ENCODE peak calls at places on chromosomes 13 and 19, in four cellular contexts. O is mammary epithelial cell, X is IMR-90, W is mesendoderm. C is an unnamed sample.

GRCh38 chr19:3397266-3398022 is 31.1 kb downstream of the NFIC start:
- DNase-seq in O (peak), X (no peak), W (no peak), C (peak)

GRCh38 chr19:4327252-4327876 is 11.3 kb downstream of the STAP2 start:
- DNase-seq in O (no peak), X (peak), W (peak), C (peak)

GRCh38 chr19:46546194-46546896 is 50.7 kb upstream of the PNMA8B start:
- DNase-seq in O (peak), X (peak), W (peak), C (peak)

GRCh38 chr19:41447732-41448332 is 4.9 kb downstream of the ERICH4 start:
- DNase-seq in O (no peak), X (no peak), W (no peak), C (no peak)

GRCh38 chr19:34881982-34882381 is 44.7 kb upstream of the ZNF30 start:
- DNase-seq in O (peak), X (peak), W (no peak), C (no peak)

GRCh38 chr13:51303063-51303552 is 36.4 kb upstream of the SERPINE3 start:
- DNase-seq in O (no peak), X (no peak), W (no peak), C (no peak)

GRCh38 chr13:113564331-113565023 is 20.1 kb upstream of the TFDP1 start:
- DNase-seq in O (no peak), X (no peak), W (no peak), C (no peak)

GRCh38 chr13:27775943-27776342 is 16.3 kb upstream of the GSX1 start:
- DNase-seq in O (peak), X (no peak), W (no peak), C (no peak)

GRCh38 chr13:99935772-99936171 is 35.8 kb downstream of the ZIC5 start:
- DNase-seq in O (no peak), X (no peak), W (peak), C (no peak)

GRCh38 chr13:40077396-40078027 is 422.1 kb downstream of the COG6 start:
- DNase-seq in O (peak), X (no peak), W (no peak), C (no peak)

GRCh38 chr13:35818577-35819165 is 312.5 kb downstream of the DCLK1 start:
- DNase-seq in O (peak), X (peak), W (peak), C (peak)

GRCh38 chr13:104764600-104764999 is 1698.4 kb upstream of the SLC10A2 start:
- DNase-seq in O (no peak), X (no peak), W (no peak), C (no peak)

GRCh38 chr13:27621366-27622101 is at the start of gene POLR1D:
- DNase-seq in O (peak), X (peak), W (peak), C (peak)

GRCh38 chr19:51294211-51294976 is 17.1 kb upstream of the IGLON5 start:
- DNase-seq in O (no peak), X (no peak), W (peak), C (no peak)
- H3K4me2 ChIP-seq in O (no peak), X (no peak), W (no peak), C (no peak)

DNA sequence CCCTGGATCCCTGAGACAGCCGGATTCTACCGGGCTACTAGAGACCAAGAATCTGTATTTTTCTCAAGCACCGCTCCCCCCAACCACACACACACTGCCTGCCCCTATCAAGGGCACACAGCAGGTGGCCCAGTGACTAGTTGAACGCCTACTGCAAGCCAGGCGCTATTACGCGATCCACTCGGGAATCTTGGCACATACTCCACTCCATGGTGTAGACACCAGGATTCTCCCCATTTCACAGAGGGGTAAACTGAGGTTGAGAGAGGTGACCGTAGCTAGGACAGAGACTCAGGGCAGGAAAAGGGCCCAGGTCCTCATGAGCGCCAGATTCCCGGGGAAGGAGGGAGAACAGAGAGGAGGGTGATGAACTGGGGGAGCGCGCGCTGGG is 481 bp upstream of the SHFL start:
- DNase-seq in O (no peak), X (no peak), W (no peak), C (no peak)
- H3K9ac ChIP-seq in O (no peak), X (peak), W (peak), C (peak)

DNA sequence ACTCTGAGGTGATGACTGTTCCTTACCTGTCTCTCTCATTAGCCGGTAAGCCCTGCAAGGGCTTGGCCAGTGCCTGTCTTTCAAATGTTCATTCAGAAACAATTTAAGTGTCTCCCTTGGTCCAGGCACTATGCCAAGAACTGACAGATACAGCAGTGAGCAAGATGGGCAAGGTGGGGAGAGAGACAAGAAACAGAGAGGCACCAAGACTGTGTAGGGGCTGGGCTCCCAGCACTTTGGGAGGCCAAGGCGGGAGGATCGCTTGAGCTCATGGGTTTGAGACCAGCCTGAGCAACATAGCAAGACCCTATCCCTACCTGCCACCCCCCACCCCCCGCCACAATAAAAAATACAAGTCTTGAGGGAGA is 1.3 kb upstream of the CCNE1 start:
- DNase-seq in O (peak), X (peak), W (no peak), C (peak)
- H3K4me2 ChIP-seq in O (no peak), X (no peak), W (no peak), C (no peak)

DNA sequence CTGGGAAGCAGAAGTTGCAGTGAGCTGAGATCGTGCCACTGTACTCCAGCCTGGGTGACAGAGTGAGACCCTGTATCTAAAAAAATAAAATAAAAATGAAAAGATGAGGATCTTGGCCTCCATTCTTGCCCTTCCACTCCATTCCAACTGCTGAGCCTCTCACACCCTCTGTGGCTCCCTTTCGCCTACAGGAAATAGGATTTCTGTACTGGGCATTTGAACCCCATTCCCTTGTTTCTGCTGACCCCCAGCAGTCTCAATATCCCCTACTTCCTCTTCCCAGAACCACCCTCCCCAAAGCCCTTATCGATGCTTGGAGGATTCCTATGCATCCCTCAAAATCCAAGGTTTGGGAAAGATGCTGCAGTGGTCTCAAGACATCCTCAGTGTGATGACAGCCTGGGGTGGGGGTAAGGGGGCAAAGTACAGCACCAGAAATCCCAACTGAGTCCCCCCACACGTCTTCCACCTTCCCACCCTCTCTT is 12.5 kb upstream of the GDF15 start:
- DNase-seq in O (no peak), X (no peak), W (no peak), C (no peak)
- H3K9ac ChIP-seq in O (peak), X (peak), W (peak), C (peak)

GRCh38 chr13:107806726-107807125 is 408.6 kb downstream of the LIG4 start:
- DNase-seq in O (no peak), X (no peak), W (no peak), C (no peak)

GRCh38 chr13:107809125-107809524 is 406.2 kb downstream of the LIG4 start:
- DNase-seq in O (no peak), X (peak), W (no peak), C (peak)

GRCh38 chr13:107811233-107811632 is 404.1 kb downstream of the LIG4 start:
- DNase-seq in O (no peak), X (no peak), W (no peak), C (no peak)

GRCh38 chr13:107807306-107808073 is 407.8 kb downstream of the LIG4 start:
- DNase-seq in O (no peak), X (no peak), W (no peak), C (no peak)

GRCh38 chr13:107808388-107808787 is 406.9 kb downstream of the LIG4 start:
- DNase-seq in O (no peak), X (peak), W (no peak), C (peak)
- H3K4me2 ChIP-seq in O (no peak), X (peak), W (no peak), C (no peak)

DNA sequence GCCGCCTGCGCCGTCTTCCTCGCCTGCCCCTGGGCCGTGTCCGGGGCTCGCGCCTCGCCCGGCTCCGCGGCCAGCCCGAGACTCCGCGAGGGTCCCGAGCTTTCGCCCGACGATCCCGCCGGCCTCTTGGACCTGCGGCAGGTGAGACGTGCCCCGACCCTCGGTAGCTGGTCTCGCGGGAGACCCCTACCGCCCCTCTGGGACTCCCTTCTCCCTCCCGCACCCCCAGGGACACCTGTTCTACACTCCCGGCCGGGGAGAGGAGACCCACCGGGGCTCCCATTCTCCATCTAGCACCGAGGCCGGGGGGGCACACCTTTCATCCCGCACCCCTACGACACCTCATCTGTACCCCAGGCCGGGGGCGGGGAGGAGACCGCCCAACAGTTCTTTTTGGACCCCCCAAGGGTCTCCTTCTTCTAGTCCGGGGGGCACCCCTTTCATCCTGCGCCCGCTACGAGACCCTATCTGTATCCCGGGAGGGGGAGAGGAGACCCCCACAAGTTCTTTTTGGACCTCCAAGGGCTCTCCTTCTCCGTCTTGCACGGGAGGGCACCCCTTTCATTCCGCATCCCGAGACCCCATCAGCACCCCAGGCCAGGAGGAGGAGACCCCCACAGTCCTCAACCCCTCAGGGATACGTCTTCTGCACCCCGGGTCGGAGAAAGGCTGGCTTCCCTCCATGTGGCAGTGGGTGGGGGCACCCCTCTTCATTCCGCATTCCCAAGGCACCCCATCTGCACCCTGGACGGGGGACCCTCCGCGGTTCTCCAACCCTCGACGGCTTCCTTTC is 533 bp downstream of the TNFSF9 start:
- DNase-seq in O (no peak), X (no peak), W (no peak), C (no peak)
- H3K9ac ChIP-seq in O (peak), X (no peak), W (peak), C (peak)

DNA sequence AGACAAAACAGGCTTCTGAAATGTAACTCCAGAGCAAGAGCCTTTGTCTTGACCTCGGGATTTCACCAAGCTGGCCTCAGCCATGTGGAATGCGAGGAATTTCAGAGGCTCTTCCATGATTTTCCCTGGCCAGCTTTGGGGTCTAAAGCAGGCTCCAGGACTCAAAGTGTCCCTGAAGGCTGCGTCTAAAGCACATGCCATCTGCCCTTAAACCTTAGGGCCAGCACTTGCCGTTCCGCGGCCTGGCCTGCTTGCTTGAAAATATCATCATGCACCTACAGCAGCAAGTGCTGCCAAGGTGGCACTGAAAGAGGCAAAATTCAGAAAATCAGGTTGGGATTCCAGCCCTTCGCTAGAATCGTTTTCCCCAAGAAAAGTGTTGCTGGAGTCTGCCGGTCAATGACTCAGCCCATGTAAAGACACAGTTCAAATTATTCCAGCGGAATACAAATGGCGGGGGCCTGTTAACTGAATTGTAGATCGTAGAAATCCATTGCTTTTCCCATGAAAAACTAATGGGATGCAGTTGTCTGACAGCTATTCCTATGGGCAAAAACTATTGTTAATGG is 105.7 kb upstream of the RAP2A start:
- DNase-seq in O (peak), X (peak), W (peak), C (peak)
- H3K4me2 ChIP-seq in O (peak), X (peak), W (no peak), C (peak)

GRCh38 chr13:109569938-109570711 is 216.3 kb downstream of the IRS2 start:
- DNase-seq in O (no peak), X (no peak), W (no peak), C (no peak)
- H3K9ac ChIP-seq in O (no peak), X (no peak), W (no peak), C (no peak)

DNA sequence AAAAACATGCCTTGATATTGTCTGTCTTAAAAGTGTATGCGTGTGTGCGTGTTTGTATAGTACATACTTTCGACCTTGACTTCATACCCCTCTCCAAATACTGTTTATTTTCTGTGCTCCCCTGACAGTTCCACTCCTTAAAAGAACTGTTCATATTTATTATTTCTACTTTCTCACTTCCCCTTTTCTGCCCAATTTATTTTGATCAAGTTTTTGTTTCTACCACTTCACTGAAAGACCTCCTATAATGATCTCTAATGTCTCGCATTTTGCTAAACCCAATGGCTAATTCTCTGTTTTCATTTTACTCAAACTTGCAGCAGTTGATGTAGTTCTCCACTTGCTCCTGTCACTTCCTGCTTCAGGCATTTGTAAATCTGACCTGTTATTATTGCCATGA is 426.1 kb upstream of the KLF12 start:
- DNase-seq in O (no peak), X (no peak), W (no peak), C (no peak)
- H3K4me2 ChIP-seq in O (no peak), X (no peak), W (no peak), C (no peak)

C was measured in GM23248.